ENCODE peak calls at places on chromosomes 6 and 20, in six cellular contexts. M is stromal cell of bone marrow; W is SJCRH30; S is pancreas; K is stimulated activated CD8-positive, alpha-beta memory T cell treated with anti-CD3 and anti-CD28 coated beads, Interleukin-7, amount 100 ng/mL, for 1 hour; P is ELR. G is an unnamed sample.

GRCh38 chr6:168908887-168909286 is 344.8 kb downstream of the THBS2 start:
- DNase-seq in P (peak), W (no peak), M (peak), K (no peak), S (no peak), G (no peak)

GRCh38 chr20:46375771-46376170 is 30.6 kb downstream of the ELMO2 start:
- DNase-seq in W (no peak), P (no peak), K (no peak), M (no peak), S (no peak), G (no peak)

GRCh38 chr20:62516345-62516744 is 40.5 kb upstream of the GATA5 start:
- DNase-seq in W (no peak), M (no peak), P (peak), K (no peak), S (no peak), G (no peak)

GRCh38 chr6:98836025-98836961 is 1.9 kb downstream of the POU3F2 start:
- DNase-seq in S (no peak), W (no peak), K (no peak), P (no peak), M (no peak), G (no peak)

GRCh38 chr6:11685411-11686093 is 93.1 kb downstream of the ADTRP start:
- DNase-seq in M (no peak), K (no peak), P (peak), S (no peak), W (no peak), G (no peak)

GRCh38 chr6:110828396-110828795 is 13.1 kb upstream of the CDK19 start:
- DNase-seq in M (peak), P (peak), W (no peak), S (no peak), K (no peak), G (no peak)

GRCh38 chr6:109048176-109048575 is 46.5 kb downstream of the SESN1 start:
- DNase-seq in P (no peak), M (no peak), S (no peak), W (no peak), K (no peak), G (no peak)

GRCh38 chr20:10550204-10551118 is 115.4 kb downstream of the SLX4IP start:
- DNase-seq in K (no peak), S (peak), W (no peak), P (no peak), M (no peak), G (no peak)

GRCh38 chr6:23218751-23219150 is 649.4 kb downstream of the HDGFL1 start:
- DNase-seq in W (peak), P (no peak), S (no peak), M (no peak), K (no peak), G (no peak)

GRCh38 chr6:2871102-2871501 is 29.4 kb upstream of the SERPINB1 start:
- DNase-seq in W (no peak), M (no peak), P (no peak), S (no peak), K (no peak), G (no peak)

GRCh38 chr6:156727715-156728385 is 49.3 kb upstream of the ARID1B start:
- DNase-seq in W (no peak), K (no peak), S (no peak), M (no peak), P (no peak), G (no peak)

GRCh38 chr6:37324131-37325033 is 29.4 kb upstream of the RNF8 start:
- DNase-seq in W (no peak), S (no peak), K (no peak), M (no peak), P (peak), G (no peak)

GRCh38 chr20:50115041-50115512 is 2.1 kb upstream of the UBE2V1 start:
- DNase-seq in W (no peak), P (no peak), K (no peak), S (no peak), M (no peak), G (no peak)

GRCh38 chr20:10490706-10491105 is 55.6 kb downstream of the SLX4IP start:
- DNase-seq in P (no peak), W (no peak), K (no peak), M (no peak), S (no peak), G (no peak)

GRCh38 chr20:29408034-29408695 is 1849.3 kb upstream of the DEFB115 start:
- DNase-seq in W (no peak), S (no peak), P (no peak), M (no peak), K (no peak), G (no peak)

GRCh38 chr20:33894798-33895197 is 83.7 kb downstream of the CHMP4B start:
- DNase-seq in P (peak), S (no peak), W (no peak), K (no peak), M (no peak), G (no peak)

GRCh38 chr6:135537782-135538301 is 40.3 kb upstream of the AHI1 start:
- DNase-seq in M (peak), K (no peak), W (no peak), P (peak), S (no peak), G (no peak)

GRCh38 chr6:16414205-16414604 is 175.8 kb downstream of the GMPR start:
- DNase-seq in S (no peak), P (no peak), W (no peak), K (no peak), M (no peak), G (no peak)

GRCh38 chr6:166772518-166772917 is 145.5 kb upstream of the RPS6KA2 start:
- DNase-seq in S (no peak), M (no peak), P (no peak), W (no peak), K (no peak), G (no peak)

GRCh38 chr6:34934516-34934915 is 45.5 kb downstream of the ANKS1A start:
- DNase-seq in K (no peak), P (no peak), S (peak), W (no peak), M (no peak), G (no peak)

GRCh38 chr6:157225575-157225995 is 97.7 kb downstream of the TMEM242 start:
- DNase-seq in M (no peak), K (no peak), S (no peak), P (no peak), W (no peak), G (no peak)

GRCh38 chr20:61561111-61561830 is 309.2 kb downstream of the CDH4 start:
- DNase-seq in W (no peak), M (no peak), K (no peak), P (no peak), S (no peak), G (no peak)

GRCh38 chr6:32070814-32071466 is 32.7 kb downstream of the CYP21A2 start:
- DNase-seq in S (no peak), P (no peak), K (no peak), W (no peak), M (no peak), G (no peak)

GRCh38 chr6:39812853-39813533 is 20.8 kb downstream of the DAAM2 start:
- DNase-seq in S (no peak), P (peak), K (no peak), W (peak), M (peak), G (no peak)

GRCh38 chr20:16391003-16391402 is 182.2 kb downstream of the KIF16B start:
- DNase-seq in M (no peak), P (no peak), S (no peak), K (no peak), W (no peak), G (no peak)

GRCh38 chr6:42564496-42564890 is 664 bp downstream of the UBR2 start:
- DNase-seq in M (no peak), S (no peak), K (no peak), P (no peak), W (peak), G (no peak)

GRCh38 chr20:5829241-5829809 is 79.1 kb downstream of the SHLD1 start:
- DNase-seq in P (no peak), S (no peak), M (no peak), K (no peak), W (no peak), G (no peak)

GRCh38 chr6:93088675-93089575 is 330.4 kb downstream of the EPHA7 start:
- DNase-seq in M (no peak), K (no peak), W (peak), S (no peak), P (no peak), G (no peak)

G was measured in cortex of kidney.